ENCODE peak calls at places on chromosome 21, in nine cellular contexts. Q, Z, L, V, N, M, X, R and S are unnamed samples.

GRCh38 chr21:33544451-33544850 is 1.6 kb downstream of the SON start:
- DNase-seq in X (no peak), Z (no peak), M (no peak), R (no peak), V (no peak), N (no peak), Q (no peak), L (no peak), S (no peak)

GRCh38 chr21:31988492-31989285 is 115.9 kb downstream of the HUNK start:
- DNase-seq in M (no peak), V (no peak), X (no peak), N (no peak), Z (no peak), Q (no peak), L (no peak), R (no peak), S (no peak)

GRCh38 chr21:42245348-42246185 is 26.6 kb downstream of the ABCG1 start:
- DNase-seq in L (no peak), N (no peak), X (no peak), M (no peak), Q (peak), V (no peak), R (no peak), Z (no peak), S (no peak)

GRCh38 chr21:44947111-44947929 is 7.5 kb downstream of the SLX9 start:
- DNase-seq in L (no peak), V (peak), Q (no peak), M (no peak), X (no peak), Z (no peak), N (no peak), R (no peak), S (no peak)

GRCh38 chr21:45148316-45149000 is 74.1 kb downstream of the ADARB1 start:
- DNase-seq in M (no peak), Q (no peak), X (no peak), V (no peak), R (no peak), N (no peak), L (no peak), Z (no peak), S (peak)

GRCh38 chr21:38807481-38807880 is 1.8 kb downstream of the ETS2 start:
- DNase-seq in X (no peak), Z (peak), M (no peak), N (peak), V (no peak), Q (no peak), L (no peak), R (no peak), S (no peak)

GRCh38 chr21:33401617-33401967 is 1.6 kb upstream of the IFNGR2 start:
- DNase-seq in R (no peak), L (no peak), Z (peak), X (no peak), Q (no peak), N (no peak), M (no peak), V (no peak), S (no peak)

GRCh38 chr21:17527240-17527639 is 14.4 kb downstream of the CXADR start:
- DNase-seq in L (no peak), R (no peak), N (peak), X (no peak), Z (peak), Q (no peak), V (peak), M (peak), S (no peak)

GRCh38 chr21:38819719-38820147 is 14.0 kb downstream of the ETS2 start:
- DNase-seq in Q (no peak), X (no peak), L (no peak), V (peak), M (no peak), R (no peak), N (peak), Z (peak), S (no peak)

GRCh38 chr21:45308211-45309068 is 20.7 kb upstream of the POFUT2 start:
- DNase-seq in V (no peak), R (no peak), L (peak), Z (no peak), X (no peak), M (peak), N (peak), Q (no peak), S (no peak)

GRCh38 chr21:34644815-34645214 is 24.0 kb upstream of the CLIC6 start:
- DNase-seq in M (no peak), N (no peak), V (no peak), Q (no peak), X (no peak), Z (no peak), L (no peak), R (no peak), S (no peak)

GRCh38 chr21:43287974-43288755 is 119.4 kb downstream of the CRYAA start:
- DNase-seq in X (no peak), N (no peak), V (no peak), M (no peak), Q (no peak), L (no peak), Z (no peak), R (no peak), S (no peak)

GRCh38 chr21:45506241-45506817 is 35.9 kb downstream of the SLC19A1 start:
- DNase-seq in R (no peak), N (no peak), V (no peak), Z (no peak), L (no peak), X (no peak), M (no peak), Q (no peak), S (peak)

GRCh38 chr21:33403786-33404571 is 766 bp downstream of the IFNGR2 start:
- DNase-seq in V (peak), X (peak), M (peak), Z (peak), N (peak), L (no peak), R (no peak), Q (peak), S (peak)

GRCh38 chr21:33546076-33546475 is 3.2 kb downstream of the SON start:
- DNase-seq in Q (no peak), R (no peak), L (no peak), M (no peak), N (no peak), V (no peak), Z (no peak), X (no peak), S (no peak)

GRCh38 chr21:35102488-35103407 is 53.6 kb upstream of the RUNX1 start:
- DNase-seq in Q (no peak), L (no peak), Z (no peak), R (no peak), N (peak), V (no peak), M (no peak), X (no peak), S (no peak)

GRCh38 chr21:42537106-42537742 is 23.6 kb downstream of the SLC37A1 start:
- DNase-seq in X (no peak), N (peak), L (no peak), Q (no peak), V (peak), R (no peak), Z (no peak), M (no peak), S (no peak)

GRCh38 chr21:45383111-45383614 is 21.8 kb upstream of the COL18A1 start:
- DNase-seq in L (no peak), Q (no peak), Z (no peak), M (no peak), X (no peak), N (no peak), V (no peak), R (no peak), S (no peak)

GRCh38 chr21:45109831-45110492 is 35.6 kb downstream of the ADARB1 start:
- DNase-seq in N (no peak), Z (no peak), V (no peak), M (no peak), L (no peak), X (no peak), R (no peak), Q (no peak), S (no peak)

GRCh38 chr21:16976132-16976666 is 536.6 kb upstream of the CXADR start:
- DNase-seq in V (peak), X (no peak), L (no peak), Q (no peak), Z (no peak), M (no peak), R (no peak), N (peak), S (no peak)

GRCh38 chr21:41065539-41065938 is 102.4 kb upstream of the BACE2 start:
- DNase-seq in V (no peak), M (no peak), Q (no peak), R (no peak), X (no peak), Z (peak), N (no peak), L (no peak), S (no peak)

GRCh38 chr21:41068411-41069304 is 99.3 kb upstream of the BACE2 start:
- DNase-seq in R (peak), L (peak), M (peak), Q (peak), V (peak), X (peak), Z (peak), N (peak), S (peak)

GRCh38 chr21:41066086-41066938 is 101.6 kb upstream of the BACE2 start:
- DNase-seq in N (no peak), M (no peak), X (no peak), Z (no peak), L (no peak), R (no peak), Q (no peak), V (no peak), S (no peak)

GRCh38 chr21:41071410-41071809 is 96.5 kb upstream of the BACE2 start:
- DNase-seq in N (no peak), L (no peak), Z (no peak), X (peak), R (no peak), Q (peak), M (no peak), V (no peak), S (no peak)

DNA sequence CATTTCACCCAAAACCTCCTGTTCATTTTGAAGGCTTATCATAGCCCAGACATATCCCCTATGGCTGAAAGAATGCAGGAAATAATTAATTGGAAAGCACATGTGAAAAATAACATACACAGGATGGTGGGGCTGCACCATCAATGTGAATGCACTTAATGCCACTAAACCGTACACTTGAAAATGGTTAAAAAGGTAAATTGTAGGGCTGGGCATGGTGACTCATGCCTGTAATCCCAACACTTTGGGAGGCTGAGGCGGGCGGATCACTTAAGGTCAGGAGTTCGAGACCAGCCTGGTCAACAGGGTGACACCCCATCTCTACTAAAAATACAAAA is 98.7 kb upstream of the BACE2 start:
- DNase-seq in L (no peak), R (no peak), V (no peak), M (no peak), N (no peak), Q (no peak), Z (no peak), X (no peak), S (no peak)
- TF ChIP-seq CTCF in L (no peak), R (no peak), V (no peak), M (no peak), N (no peak), Q (no peak), Z (peak), X (no peak), S (peak)

DNA sequence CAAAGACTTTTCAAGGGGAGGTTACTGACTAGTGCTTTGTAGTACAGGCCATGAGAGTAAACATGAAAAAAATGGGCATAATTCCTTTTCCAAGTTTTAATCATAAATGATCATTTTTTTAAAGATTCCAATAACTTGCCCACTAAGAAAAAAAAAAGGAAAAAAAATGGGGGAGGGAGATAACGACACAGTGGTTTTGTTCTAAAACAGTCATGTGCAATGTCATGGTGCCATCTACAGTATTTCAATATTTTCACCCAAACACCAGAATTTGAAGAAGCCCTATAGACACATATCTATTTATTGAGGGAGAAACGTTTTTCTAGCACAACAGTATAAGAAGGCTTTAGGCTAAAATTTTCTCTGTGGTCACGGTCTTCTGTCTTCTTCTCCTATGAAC is 250.2 kb downstream of the LTN1 start:
- DNase-seq in N (peak), Z (peak), V (peak), Q (no peak), R (no peak), M (peak), L (no peak), X (no peak), S (no peak)
- TF ChIP-seq CTCF in N (peak), Z (peak), V (peak), Q (no peak), R (no peak), M (peak), L (peak), X (peak), S (peak)

DNA sequence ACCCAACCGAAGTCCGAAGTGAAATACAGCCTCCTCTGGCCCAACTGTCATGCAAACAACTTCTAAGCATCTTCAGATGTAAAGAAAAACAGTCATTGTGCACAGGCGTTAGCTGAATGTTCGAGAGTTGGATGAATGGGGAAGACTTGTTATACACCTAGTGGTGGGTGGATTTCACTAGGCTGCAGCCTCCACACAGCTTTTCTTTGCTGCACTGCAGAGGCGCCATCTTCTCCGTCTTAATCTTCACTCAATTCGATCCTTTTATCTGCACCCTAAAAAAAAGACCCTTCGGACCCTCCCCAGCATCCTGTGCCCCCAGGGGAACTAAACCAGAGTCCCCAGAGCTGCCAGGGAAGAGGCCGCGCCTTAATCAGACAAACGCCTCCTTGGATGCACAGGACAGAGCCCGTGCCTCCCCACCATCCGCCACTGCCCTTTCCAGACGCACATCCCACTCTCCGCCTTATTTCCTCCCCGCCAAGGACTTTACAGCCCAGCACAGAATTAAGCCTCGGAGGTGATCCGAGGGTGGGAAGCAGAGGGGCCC is 1.4 kb downstream of the APP start:
- DNase-seq in Q (peak), V (peak), L (no peak), N (peak), M (peak), R (no peak), X (peak), Z (peak), S (no peak)
- TF ChIP-seq CTCF in Q (no peak), V (peak), L (peak), N (peak), M (peak), R (no peak), X (peak), Z (peak), S (peak)

GRCh38 chr21:22842875-22843274 is 1844.7 kb downstream of the NCAM2 start:
- DNase-seq in X (no peak), V (no peak), R (no peak), N (no peak), L (no peak), M (no peak), Z (no peak), Q (peak), S (no peak)
- TF ChIP-seq CTCF in X (no peak), V (no peak), R (no peak), N (no peak), L (no peak), M (no peak), Z (no peak), Q (no peak), S (no peak)

GRCh38 chr21:36927718-36928117 is 38.8 kb downstream of the HLCS start:
- DNase-seq in R (peak), N (peak), Z (peak), V (peak), L (peak), Q (peak), X (peak), M (peak), S (peak)

GRCh38 chr21:36928960-36929359 is 37.5 kb downstream of the HLCS start:
- DNase-seq in N (no peak), X (no peak), Z (no peak), L (no peak), M (no peak), R (no peak), Q (no peak), V (no peak), S (no peak)

GRCh38 chr21:36932417-36932816 is 34.1 kb downstream of the HLCS start:
- DNase-seq in N (no peak), Z (no peak), M (no peak), X (no peak), Q (no peak), R (no peak), L (no peak), V (no peak), S (no peak)

GRCh38 chr21:36926989-36927695 is 39.3 kb downstream of the HLCS start:
- DNase-seq in L (no peak), X (no peak), Z (no peak), V (no peak), M (no peak), N (peak), R (no peak), Q (no peak), S (no peak)

DNA sequence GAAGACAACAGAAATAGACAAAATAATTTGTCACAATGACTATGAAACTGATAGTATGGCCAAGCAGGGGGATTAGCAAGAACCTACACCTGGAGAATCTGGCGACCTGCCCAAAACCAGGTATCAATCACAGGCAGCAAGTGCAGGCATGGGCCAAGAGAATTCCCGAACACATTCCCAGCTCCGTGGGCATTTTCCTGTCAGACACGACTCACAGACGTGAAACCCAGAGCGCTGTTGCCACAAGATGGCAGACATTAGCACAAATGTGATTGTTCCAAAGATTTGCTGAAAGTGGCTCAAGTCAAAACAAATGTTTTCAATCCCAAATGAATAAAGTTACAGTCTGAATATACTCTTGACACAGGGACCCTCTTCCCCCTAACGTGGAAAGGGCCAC is 36.8 kb downstream of the HLCS start:
- DNase-seq in L (no peak), Q (peak), V (peak), R (no peak), Z (no peak), M (peak), X (no peak), N (no peak), S (no peak)
- TF ChIP-seq CTCF in L (peak), Q (peak), V (peak), R (no peak), Z (peak), M (no peak), X (peak), N (peak), S (peak)

GRCh38 chr21:46667191-46667734 is 31.8 kb downstream of the PRMT2 start:
- DNase-seq in Q (peak), M (peak), Z (no peak), L (no peak), R (no peak), V (peak), N (no peak), X (no peak), S (no peak)
- TF ChIP-seq CTCF in Q (no peak), M (no peak), Z (no peak), L (no peak), R (no peak), V (no peak), N (no peak), X (no peak), S (no peak)

GRCh38 chr21:40534886-40535285 is 312.1 kb downstream of the DSCAM start:
- DNase-seq in N (no peak), V (no peak), R (no peak), L (no peak), Q (no peak), X (no peak), Z (no peak), M (no peak), S (no peak)

GRCh38 chr21:40531421-40531820 is 315.5 kb downstream of the DSCAM start:
- DNase-seq in Q (peak), R (no peak), M (no peak), Z (peak), N (no peak), V (peak), X (no peak), L (no peak), S (no peak)

DNA sequence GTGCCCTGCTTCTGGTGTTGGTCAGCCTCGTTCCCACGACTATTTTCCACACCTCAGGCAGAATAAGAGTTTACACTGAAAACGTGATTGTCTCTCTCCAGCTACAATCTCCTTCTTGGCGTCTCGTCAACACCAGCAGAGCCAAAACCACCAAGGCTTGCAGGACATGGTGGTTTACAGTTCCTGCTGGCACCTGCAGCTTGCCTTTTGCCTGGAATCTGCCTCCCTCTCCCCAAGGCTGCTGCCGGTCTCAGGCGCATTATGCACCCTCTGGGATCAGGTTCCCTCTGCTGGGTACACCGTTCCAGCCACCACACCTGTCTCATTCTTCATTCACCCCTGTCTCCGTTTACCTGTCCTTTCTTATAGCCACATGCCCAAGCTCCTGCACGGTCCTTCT is 315.9 kb downstream of the DSCAM start:
- DNase-seq in L (no peak), N (no peak), M (no peak), R (no peak), V (no peak), Z (no peak), Q (no peak), X (no peak), S (no peak)
- TF ChIP-seq CTCF in L (no peak), N (no peak), M (no peak), R (no peak), V (no peak), Z (no peak), Q (no peak), X (no peak), S (no peak)